ENCODE peak calls at places on chromosomes 4 and X, in eight cellular contexts. N, Z, H, B, V, J, E and R are unnamed samples.

GRCh38 chr4:85741421-85741820 is 266.5 kb downstream of the ARHGAP24 start:
- DNase-seq in B (no peak), J (no peak), E (no peak), Z (no peak), N (no peak), H (no peak), V (no peak), R (no peak)

GRCh38 chr4:6308890-6309643 is 39.4 kb downstream of the WFS1 start:
- DNase-seq in N (peak; percentile 6), V (no peak), H (no peak), Z (peak; percentile 84), E (peak; percentile 52), B (no peak), J (peak; percentile 48), R (no peak)

GRCh38 chr4:145804134-145804533 is 124.2 kb downstream of the C4orf51 start:
- DNase-seq in Z (no peak), V (no peak), J (no peak), N (no peak), B (peak; percentile 94), H (no peak), E (peak; percentile 48), R (no peak)

GRCh38 chr4:174036111-174036510 is 247.4 kb downstream of the FBXO8 start:
- DNase-seq in H (no peak), Z (no peak), E (peak; percentile 40), J (peak; percentile 49), N (no peak), B (no peak), V (no peak), R (no peak)

GRCh38 chr4:41296995-41297394 is 40.3 kb downstream of the UCHL1 start:
- DNase-seq in Z (no peak), E (no peak), B (peak; percentile 12), V (no peak), J (no peak), N (no peak), H (no peak), R (no peak)

GRCh38 chr4:183399166-183399565 is 45.3 kb upstream of the CDKN2AIP start:
- DNase-seq in Z (peak; percentile 36), J (no peak), V (no peak), N (no peak), B (no peak), H (no peak), E (no peak), R (no peak)

GRCh38 chrX:40201486-40201885 is 103.7 kb upstream of the BCOR start:
- DNase-seq in B (no peak), J (no peak), Z (no peak), N (no peak), E (no peak), H (no peak), V (no peak), R (no peak)

GRCh38 chr4:186296481-186296880 is 30.5 kb downstream of the F11 start:
- DNase-seq in V (no peak), B (no peak), N (no peak), J (no peak), Z (no peak), E (no peak), H (no peak), R (no peak)

GRCh38 chr4:7189475-7190277 is 2.7 kb upstream of the SORCS2 start:
- DNase-seq in J (no peak), E (no peak), V (no peak), B (no peak), H (peak; percentile 76), Z (no peak), N (no peak), R (no peak)

GRCh38 chr4:112361181-112361791 is 64.1 kb downstream of the ALPK1 start:
- DNase-seq in V (no peak), E (peak; percentile 87), Z (no peak), B (no peak), N (no peak), J (no peak), H (no peak), R (no peak)

GRCh38 chr4:8861576-8862279 is 9.9 kb downstream of the HMX1 start:
- DNase-seq in B (no peak), N (no peak), J (no peak), H (no peak), V (no peak), E (no peak), Z (no peak), R (no peak)

GRCh38 chr4:161404346-161405110 is 759.3 kb downstream of the FSTL5 start:
- DNase-seq in N (no peak), J (no peak), H (no peak), B (no peak), Z (no peak), E (peak; percentile 2), V (no peak), R (no peak)

GRCh38 chr4:24405926-24406325 is 178.4 kb downstream of the DHX15 start:
- DNase-seq in H (no peak), B (no peak), Z (no peak), J (no peak), N (no peak), E (no peak), V (no peak), R (peak; percentile 84)

GRCh38 chrX:102892103-102892502 is 45.0 kb upstream of the RAB40AL start:
- DNase-seq in J (no peak), E (no peak), N (no peak), Z (no peak), H (no peak), V (no peak), B (peak; percentile 20), R (peak; percentile 0)

GRCh38 chrX:19787305-19787704 is 100.1 kb downstream of the SH3KBP1 start:
- DNase-seq in V (no peak), B (no peak), H (no peak), Z (no peak), E (no peak), J (no peak), N (no peak), R (no peak)

GRCh38 chr4:135532132-135532531 is 1330.5 kb upstream of the PABPC4L start:
- DNase-seq in N (no peak), Z (peak; percentile 15), E (no peak), V (no peak), B (no peak), H (no peak), J (no peak), R (no peak)